ENCODE peak calls at places on chromosome X, in seven cellular contexts. One of them, this sample, is unnamed.
A peak's percentile ranks its signal among the peaks of the same experiment; 100 is the strongest.

GRCh38 chrX:13418126-13419091 is 98.6 kb upstream of the ATXN3L start:
- DNase-seq in lower lobe of right lung: no peak
- DNase-seq in GM23248: peak; percentile 50
- DNase-seq in GM20000: no peak
- DNase-seq in SJSA1: peak; percentile 65
- DNase-seq in T-helper 2 cell: no peak
- DNase-seq in SW480: no peak
- DNase-seq in this sample: no peak

GRCh38 chrX:20300822-20301221 is 34.1 kb upstream of the RPS6KA3 start:
- DNase-seq in lower lobe of right lung: no peak
- DNase-seq in GM23248: no peak
- DNase-seq in GM20000: no peak
- DNase-seq in SJSA1: no peak
- DNase-seq in T-helper 2 cell: no peak
- DNase-seq in SW480: no peak
- DNase-seq in this sample: no peak

GRCh38 chrX:37755073-37755472 is 24.8 kb upstream of the CYBB start:
- DNase-seq in lower lobe of right lung: no peak
- DNase-seq in GM23248: no peak
- DNase-seq in GM20000: peak; percentile 31
- DNase-seq in SJSA1: no peak
- DNase-seq in T-helper 2 cell: no peak
- DNase-seq in SW480: no peak
- DNase-seq in this sample: no peak

GRCh38 chrX:13650318-13650717 is 2.6 kb upstream of the TCEANC start:
- DNase-seq in lower lobe of right lung: no peak
- DNase-seq in GM23248: no peak
- DNase-seq in GM20000: no peak
- DNase-seq in SJSA1: no peak
- DNase-seq in T-helper 2 cell: no peak
- DNase-seq in SW480: no peak
- DNase-seq in this sample: no peak

GRCh38 chrX:118189628-118190027 is 73.0 kb upstream of the KLHL13 start:
- DNase-seq in lower lobe of right lung: no peak
- DNase-seq in GM23248: no peak
- DNase-seq in GM20000: no peak
- DNase-seq in SJSA1: no peak
- DNase-seq in T-helper 2 cell: no peak
- DNase-seq in SW480: no peak
- DNase-seq in this sample: no peak

GRCh38 chrX:29652484-29652883 is 562.9 kb upstream of the MAGEB2 start:
- DNase-seq in lower lobe of right lung: no peak
- DNase-seq in GM23248: peak; percentile 52
- DNase-seq in GM20000: no peak
- DNase-seq in SJSA1: peak; percentile 15
- DNase-seq in T-helper 2 cell: no peak
- DNase-seq in SW480: no peak
- DNase-seq in this sample: no peak

GRCh38 chrX:31679861-31680260 is 608.0 kb upstream of the FTHL17 start:
- DNase-seq in lower lobe of right lung: no peak
- DNase-seq in GM23248: no peak
- DNase-seq in GM20000: no peak
- DNase-seq in SJSA1: no peak
- DNase-seq in T-helper 2 cell: no peak
- DNase-seq in SW480: no peak
- DNase-seq in this sample: no peak

GRCh38 chrX:97897998-97898397 is 1014.3 kb downstream of the RPA4 start:
- DNase-seq in lower lobe of right lung: no peak
- DNase-seq in GM23248: no peak
- DNase-seq in GM20000: no peak
- DNase-seq in SJSA1: no peak
- DNase-seq in T-helper 2 cell: no peak
- DNase-seq in SW480: no peak
- DNase-seq in this sample: no peak

GRCh38 chrX:87900320-87900908 is 382.8 kb downstream of the KLHL4 start:
- DNase-seq in lower lobe of right lung: no peak
- DNase-seq in GM23248: no peak
- DNase-seq in GM20000: no peak
- DNase-seq in SJSA1: no peak
- DNase-seq in T-helper 2 cell: no peak
- DNase-seq in SW480: peak; percentile 2
- DNase-seq in this sample: no peak

GRCh38 chrX:93428497-93428896 is 244.9 kb downstream of the NAP1L3 start:
- DNase-seq in lower lobe of right lung: no peak
- DNase-seq in GM23248: no peak
- DNase-seq in GM20000: no peak
- DNase-seq in SJSA1: no peak
- DNase-seq in T-helper 2 cell: no peak
- DNase-seq in SW480: no peak
- DNase-seq in this sample: no peak

This sample was measured in mesenteric fat pad.